ENCODE peak calls at places on chromosomes 16 and 17, in nine cellular contexts. One of them, this sample, is unnamed.

GRCh38 chr16:3094289-3095027 is 4.6 kb downstream of the ZSCAN10 start:
- DNase-seq in SK-N-SH: peak; percentile 59
- DNase-seq in anterior cingulate cortex: no peak
- DNase-seq in B cell: peak; percentile 66
- DNase-seq in activated CD4-positive, alpha-beta T cell treated with anti-CD3 and anti-CD28 coated beads, Interleukin-2, amount 50 U/mL, for 48 hours: peak; percentile 69
- DNase-seq in H54: peak; percentile 77
- DNase-seq in KBM-7: peak; percentile 79
- DNase-seq in hypothalamus: no peak
- DNase-seq in immature natural killer cell: peak; percentile 65
- DNase-seq in this sample: no peak

GRCh38 chr17:6893382-6894205 is 62.1 kb upstream of the TEKT1 start:
- DNase-seq in anterior cingulate cortex: no peak
- DNase-seq in KBM-7: no peak
- DNase-seq in immature natural killer cell: no peak
- DNase-seq in hypothalamus: no peak
- DNase-seq in activated CD4-positive, alpha-beta T cell treated with anti-CD3 and anti-CD28 coated beads, Interleukin-2, amount 50 U/mL, for 48 hours: no peak
- DNase-seq in H54: no peak
- DNase-seq in SK-N-SH: no peak
- DNase-seq in B cell: no peak
- DNase-seq in this sample: no peak

GRCh38 chr17:77881545-77881944 is 77.0 kb upstream of the TNRC6C start:
- DNase-seq in activated CD4-positive, alpha-beta T cell treated with anti-CD3 and anti-CD28 coated beads, Interleukin-2, amount 50 U/mL, for 48 hours: peak; percentile 73
- DNase-seq in SK-N-SH: peak; percentile 86
- DNase-seq in B cell: peak; percentile 90
- DNase-seq in anterior cingulate cortex: no peak
- DNase-seq in KBM-7: peak; percentile 96
- DNase-seq in immature natural killer cell: peak; percentile 95
- DNase-seq in hypothalamus: peak; percentile 33
- DNase-seq in H54: peak; percentile 48
- DNase-seq in this sample: no peak

GRCh38 chr16:51048544-51048943 is 102.5 kb downstream of the SALL1 start:
- DNase-seq in B cell: no peak
- DNase-seq in hypothalamus: no peak
- DNase-seq in activated CD4-positive, alpha-beta T cell treated with anti-CD3 and anti-CD28 coated beads, Interleukin-2, amount 50 U/mL, for 48 hours: no peak
- DNase-seq in SK-N-SH: no peak
- DNase-seq in immature natural killer cell: no peak
- DNase-seq in H54: no peak
- DNase-seq in KBM-7: no peak
- DNase-seq in anterior cingulate cortex: no peak
- DNase-seq in this sample: no peak

GRCh38 chr16:24834459-24835335 is 11.1 kb upstream of the SLC5A11 start:
- DNase-seq in B cell: no peak
- DNase-seq in KBM-7: peak; percentile 53
- DNase-seq in activated CD4-positive, alpha-beta T cell treated with anti-CD3 and anti-CD28 coated beads, Interleukin-2, amount 50 U/mL, for 48 hours: no peak
- DNase-seq in anterior cingulate cortex: no peak
- DNase-seq in immature natural killer cell: no peak
- DNase-seq in SK-N-SH: peak; percentile 39
- DNase-seq in hypothalamus: no peak
- DNase-seq in H54: no peak
- DNase-seq in this sample: peak; percentile 40

GRCh38 chr17:28970879-28971278 is 19.6 kb upstream of the PHF12 start:
- DNase-seq in anterior cingulate cortex: peak; percentile 25
- DNase-seq in KBM-7: no peak
- DNase-seq in B cell: no peak
- DNase-seq in SK-N-SH: no peak
- DNase-seq in H54: no peak
- DNase-seq in activated CD4-positive, alpha-beta T cell treated with anti-CD3 and anti-CD28 coated beads, Interleukin-2, amount 50 U/mL, for 48 hours: no peak
- DNase-seq in immature natural killer cell: no peak
- DNase-seq in hypothalamus: no peak
- DNase-seq in this sample: peak; percentile 40

GRCh38 chr17:6677158-6677831 is 25.7 kb downstream of the C17orf100 start:
- DNase-seq in activated CD4-positive, alpha-beta T cell treated with anti-CD3 and anti-CD28 coated beads, Interleukin-2, amount 50 U/mL, for 48 hours: peak; percentile 17
- DNase-seq in hypothalamus: no peak
- DNase-seq in H54: peak; percentile 50
- DNase-seq in SK-N-SH: no peak
- DNase-seq in KBM-7: peak; percentile 68
- DNase-seq in B cell: no peak
- DNase-seq in anterior cingulate cortex: no peak
- DNase-seq in immature natural killer cell: peak; percentile 18
- DNase-seq in this sample: no peak

GRCh38 chr17:61161615-61162134 is 238.0 kb upstream of the TBX2 start:
- DNase-seq in activated CD4-positive, alpha-beta T cell treated with anti-CD3 and anti-CD28 coated beads, Interleukin-2, amount 50 U/mL, for 48 hours: no peak
- DNase-seq in KBM-7: no peak
- DNase-seq in H54: no peak
- DNase-seq in SK-N-SH: peak; percentile 71
- DNase-seq in immature natural killer cell: no peak
- DNase-seq in anterior cingulate cortex: no peak
- DNase-seq in hypothalamus: no peak
- DNase-seq in B cell: no peak
- DNase-seq in this sample: no peak

GRCh38 chr16:23306199-23307100 is 4.3 kb downstream of the SCNN1B start:
- DNase-seq in B cell: no peak
- DNase-seq in activated CD4-positive, alpha-beta T cell treated with anti-CD3 and anti-CD28 coated beads, Interleukin-2, amount 50 U/mL, for 48 hours: no peak
- DNase-seq in hypothalamus: no peak
- DNase-seq in SK-N-SH: no peak
- DNase-seq in KBM-7: no peak
- DNase-seq in anterior cingulate cortex: no peak
- DNase-seq in immature natural killer cell: no peak
- DNase-seq in H54: no peak
- DNase-seq in this sample: no peak

GRCh38 chr17:72426948-72427760 is 306.3 kb downstream of the SOX9 start:
- DNase-seq in H54: no peak
- DNase-seq in immature natural killer cell: no peak
- DNase-seq in anterior cingulate cortex: no peak
- DNase-seq in activated CD4-positive, alpha-beta T cell treated with anti-CD3 and anti-CD28 coated beads, Interleukin-2, amount 50 U/mL, for 48 hours: no peak
- DNase-seq in KBM-7: no peak
- DNase-seq in B cell: no peak
- DNase-seq in SK-N-SH: peak; percentile 76
- DNase-seq in hypothalamus: no peak
- DNase-seq in this sample: no peak

GRCh38 chr16:72832640-72833039 is 215.3 kb downstream of the ZFHX3 start:
- DNase-seq in immature natural killer cell: peak; percentile 49
- DNase-seq in KBM-7: peak; percentile 77
- DNase-seq in B cell: peak; percentile 74
- DNase-seq in anterior cingulate cortex: peak; percentile 58
- DNase-seq in SK-N-SH: peak; percentile 84
- DNase-seq in H54: peak; percentile 69
- DNase-seq in activated CD4-positive, alpha-beta T cell treated with anti-CD3 and anti-CD28 coated beads, Interleukin-2, amount 50 U/mL, for 48 hours: peak; percentile 83
- DNase-seq in hypothalamus: peak; percentile 27
- DNase-seq in this sample: peak; percentile 35

GRCh38 chr17:213286-214105 is 32.0 kb upstream of the DOC2B start:
- DNase-seq in anterior cingulate cortex: no peak
- DNase-seq in KBM-7: no peak
- DNase-seq in SK-N-SH: no peak
- DNase-seq in immature natural killer cell: no peak
- DNase-seq in activated CD4-positive, alpha-beta T cell treated with anti-CD3 and anti-CD28 coated beads, Interleukin-2, amount 50 U/mL, for 48 hours: no peak
- DNase-seq in B cell: no peak
- DNase-seq in hypothalamus: no peak
- DNase-seq in H54: no peak
- DNase-seq in this sample: no peak

GRCh38 chr17:12296120-12296727 is 275.5 kb downstream of the MAP2K4 start:
- DNase-seq in SK-N-SH: no peak
- DNase-seq in KBM-7: no peak
- DNase-seq in H54: no peak
- DNase-seq in immature natural killer cell: no peak
- DNase-seq in anterior cingulate cortex: no peak
- DNase-seq in hypothalamus: no peak
- DNase-seq in B cell: no peak
- DNase-seq in activated CD4-positive, alpha-beta T cell treated with anti-CD3 and anti-CD28 coated beads, Interleukin-2, amount 50 U/mL, for 48 hours: no peak
- DNase-seq in this sample: no peak

GRCh38 chr16:81784042-81784785 is 5.1 kb downstream of the PLCG2 start:
- DNase-seq in KBM-7: no peak
- DNase-seq in SK-N-SH: no peak
- DNase-seq in H54: no peak
- DNase-seq in B cell: no peak
- DNase-seq in anterior cingulate cortex: no peak
- DNase-seq in hypothalamus: no peak
- DNase-seq in immature natural killer cell: no peak
- DNase-seq in activated CD4-positive, alpha-beta T cell treated with anti-CD3 and anti-CD28 coated beads, Interleukin-2, amount 50 U/mL, for 48 hours: no peak
- DNase-seq in this sample: no peak

GRCh38 chr16:83115491-83116232 is 488.9 kb downstream of the CDH13 start:
- DNase-seq in hypothalamus: no peak
- DNase-seq in KBM-7: no peak
- DNase-seq in SK-N-SH: no peak
- DNase-seq in immature natural killer cell: no peak
- DNase-seq in anterior cingulate cortex: no peak
- DNase-seq in H54: no peak
- DNase-seq in activated CD4-positive, alpha-beta T cell treated with anti-CD3 and anti-CD28 coated beads, Interleukin-2, amount 50 U/mL, for 48 hours: no peak
- DNase-seq in B cell: no peak
- DNase-seq in this sample: no peak

GRCh38 chr17:48048321-48049140 is at the start of gene NFE2L1:
- DNase-seq in hypothalamus: peak; percentile 88
- DNase-seq in activated CD4-positive, alpha-beta T cell treated with anti-CD3 and anti-CD28 coated beads, Interleukin-2, amount 50 U/mL, for 48 hours: peak; percentile 77
- DNase-seq in H54: peak; percentile 90
- DNase-seq in SK-N-SH: peak; percentile 94
- DNase-seq in anterior cingulate cortex: peak; percentile 71
- DNase-seq in B cell: no peak
- DNase-seq in immature natural killer cell: peak; percentile 25
- DNase-seq in KBM-7: peak; percentile 74
- DNase-seq in this sample: peak; percentile 82

GRCh38 chr16:88469615-88470395 is 16.7 kb downstream of the ZFPM1 start:
- DNase-seq in B cell: peak; percentile 37
- DNase-seq in hypothalamus: no peak
- DNase-seq in immature natural killer cell: peak; percentile 55
- DNase-seq in H54: no peak
- DNase-seq in SK-N-SH: no peak
- DNase-seq in activated CD4-positive, alpha-beta T cell treated with anti-CD3 and anti-CD28 coated beads, Interleukin-2, amount 50 U/mL, for 48 hours: peak; percentile 52
- DNase-seq in anterior cingulate cortex: no peak
- DNase-seq in KBM-7: no peak
- DNase-seq in this sample: no peak

GRCh38 chr17:7932949-7933348 is 943 bp downstream of the CNTROB start:
- DNase-seq in anterior cingulate cortex: no peak
- DNase-seq in B cell: peak; percentile 43
- DNase-seq in KBM-7: peak; percentile 65
- DNase-seq in immature natural killer cell: peak; percentile 14
- DNase-seq in activated CD4-positive, alpha-beta T cell treated with anti-CD3 and anti-CD28 coated beads, Interleukin-2, amount 50 U/mL, for 48 hours: peak; percentile 34
- DNase-seq in hypothalamus: no peak
- DNase-seq in SK-N-SH: no peak
- DNase-seq in H54: peak; percentile 80
- DNase-seq in this sample: no peak

GRCh38 chr17:71234349-71234748 is 886.5 kb upstream of the SOX9 start:
- DNase-seq in hypothalamus: no peak
- DNase-seq in activated CD4-positive, alpha-beta T cell treated with anti-CD3 and anti-CD28 coated beads, Interleukin-2, amount 50 U/mL, for 48 hours: no peak
- DNase-seq in KBM-7: no peak
- DNase-seq in SK-N-SH: no peak
- DNase-seq in immature natural killer cell: no peak
- DNase-seq in H54: no peak
- DNase-seq in B cell: no peak
- DNase-seq in anterior cingulate cortex: no peak
- DNase-seq in this sample: no peak

GRCh38 chr17:5379351-5380107 is 39.9 kb downstream of the NUP88 start:
- DNase-seq in hypothalamus: no peak
- DNase-seq in SK-N-SH: no peak
- DNase-seq in anterior cingulate cortex: no peak
- DNase-seq in KBM-7: no peak
- DNase-seq in B cell: no peak
- DNase-seq in activated CD4-positive, alpha-beta T cell treated with anti-CD3 and anti-CD28 coated beads, Interleukin-2, amount 50 U/mL, for 48 hours: no peak
- DNase-seq in immature natural killer cell: no peak
- DNase-seq in H54: no peak
- DNase-seq in this sample: no peak

GRCh38 chr17:20045476-20045875 is 36.3 kb downstream of the SPECC1 start:
- DNase-seq in KBM-7: no peak
- DNase-seq in immature natural killer cell: no peak
- DNase-seq in H54: no peak
- DNase-seq in anterior cingulate cortex: no peak
- DNase-seq in SK-N-SH: no peak
- DNase-seq in hypothalamus: no peak
- DNase-seq in B cell: no peak
- DNase-seq in activated CD4-positive, alpha-beta T cell treated with anti-CD3 and anti-CD28 coated beads, Interleukin-2, amount 50 U/mL, for 48 hours: no peak
- DNase-seq in this sample: no peak

This sample was measured in hippocampal formation.